ENCODE peak calls at places on chromosomes 6 and 20, in four cellular contexts. Z is ACHN; O is DMS153; M is activated T-helper 1 cell treated with anti-CD3 and anti-CD28 coated beads, Interleukin-2, amount 50 U/mL, for 16 hours. N is an unnamed sample.

GRCh38 chr20:1949711-1950110 is 44.1 kb downstream of the PDYN start:
- DNase-seq in Z (no peak), O (no peak), M (no peak), N (no peak)

GRCh38 chr20:57659131-57659788 is 39.0 kb upstream of the ZBP1 start:
- DNase-seq in Z (no peak), O (no peak), M (no peak), N (no peak)

GRCh38 chr6:135231469-135231844 is 50.3 kb downstream of the MYB start:
- DNase-seq in Z (no peak), O (no peak), M (no peak), N (no peak)

GRCh38 chr20:32822189-32822588 is 2.4 kb downstream of the MAPRE1 start:
- DNase-seq in Z (no peak), O (no peak), M (no peak), N (no peak)

GRCh38 chr6:158634695-158635426 is 9.7 kb downstream of the DYNLT1 start:
- DNase-seq in Z (no peak), O (no peak), M (no peak), N (no peak)

GRCh38 chr20:35344354-35344837 is 52.2 kb upstream of the FAM83C start:
- DNase-seq in Z (no peak), O (peak), M (no peak), N (no peak)

GRCh38 chr6:41341580-41341979 is 6.2 kb downstream of the NCR2 start:
- DNase-seq in Z (no peak), O (no peak), M (no peak), N (no peak)

GRCh38 chr20:62771396-62772102 is 24.7 kb upstream of the MRGBP start:
- DNase-seq in Z (no peak), O (no peak), M (no peak), N (no peak)

GRCh38 chr6:67683960-67684359 is 951.1 kb upstream of the ADGRB3 start:
- DNase-seq in Z (peak), O (no peak), M (no peak), N (peak)

GRCh38 chr6:43714311-43715055 is 26.9 kb upstream of the MRPS18A start:
- DNase-seq in Z (no peak), O (no peak), M (no peak), N (no peak)

GRCh38 chr6:106856227-106856874 is 118.2 kb downstream of the CD24 start:
- DNase-seq in Z (no peak), O (no peak), M (no peak), N (no peak)

GRCh38 chr6:148868314-148868713 is 121.5 kb downstream of the UST start:
- DNase-seq in Z (no peak), O (no peak), M (no peak), N (no peak)

GRCh38 chr20:38883081-38883980 is 42.9 kb upstream of the FAM83D start:
- DNase-seq in Z (no peak), O (no peak), M (no peak), N (no peak)

GRCh38 chr20:36132802-36133211 is 21.7 kb upstream of the EPB41L1 start:
- DNase-seq in Z (no peak), O (no peak), M (no peak), N (no peak)

GRCh38 chr6:31568537-31568961 is 3.5 kb upstream of the LTA start:
- DNase-seq in Z (no peak), O (no peak), M (no peak), N (no peak)

GRCh38 chr20:25103526-25103925 is 21.6 kb upstream of the VSX1 start:
- DNase-seq in Z (no peak), O (no peak), M (no peak), N (no peak)

GRCh38 chr6:28543671-28544131 is 18.0 kb downstream of the GPX5 start:
- DNase-seq in Z (no peak), O (no peak), M (no peak), N (no peak)

GRCh38 chr6:22064558-22064957 is 232.3 kb downstream of the PRL start:
- DNase-seq in Z (no peak), O (no peak), M (no peak), N (no peak)

N was measured in kidney epithelial cell.